ENCODE peak calls at places on chromosome 3, in seven cellular contexts. One of them, this sample, is unnamed.

GRCh38 chr3:129552287-129553050 is 9.5 kb downstream of the H1-8 start:
- DNase-seq in stimulated activated CD4-positive, alpha-beta T cell treated with anti-CD3 and anti-CD28 coated beads, Interleukin-2, amount 100 ng/mL, for 48 hours: no peak
- DNase-seq in iris pigment epithelial cell: no peak
- DNase-seq in right atrium auricular region: no peak
- DNase-seq in psoas muscle: peak
- DNase-seq in ELF-1: peak
- DNase-seq in brain microvascular endothelial cell: no peak
- DNase-seq in this sample: peak

GRCh38 chr3:183378008-183378407 is 50.4 kb downstream of the MCF2L2 start:
- DNase-seq in brain microvascular endothelial cell: no peak
- DNase-seq in ELF-1: no peak
- DNase-seq in iris pigment epithelial cell: no peak
- DNase-seq in right atrium auricular region: no peak
- DNase-seq in psoas muscle: no peak
- DNase-seq in stimulated activated CD4-positive, alpha-beta T cell treated with anti-CD3 and anti-CD28 coated beads, Interleukin-2, amount 100 ng/mL, for 48 hours: no peak
- DNase-seq in this sample: no peak

GRCh38 chr3:171685116-171685895 is 125.0 kb downstream of the PLD1 start:
- DNase-seq in iris pigment epithelial cell: peak
- DNase-seq in stimulated activated CD4-positive, alpha-beta T cell treated with anti-CD3 and anti-CD28 coated beads, Interleukin-2, amount 100 ng/mL, for 48 hours: no peak
- DNase-seq in brain microvascular endothelial cell: peak
- DNase-seq in psoas muscle: no peak
- DNase-seq in ELF-1: no peak
- DNase-seq in right atrium auricular region: no peak
- DNase-seq in this sample: no peak

GRCh38 chr3:23993556-23994246 is 48.6 kb downstream of the NR1D2 start:
- DNase-seq in ELF-1: no peak
- DNase-seq in stimulated activated CD4-positive, alpha-beta T cell treated with anti-CD3 and anti-CD28 coated beads, Interleukin-2, amount 100 ng/mL, for 48 hours: no peak
- DNase-seq in brain microvascular endothelial cell: no peak
- DNase-seq in iris pigment epithelial cell: no peak
- DNase-seq in right atrium auricular region: no peak
- DNase-seq in psoas muscle: no peak
- DNase-seq in this sample: no peak

GRCh38 chr3:32392530-32393302 is 1.1 kb downstream of the CMTM7 start:
- DNase-seq in right atrium auricular region: peak
- DNase-seq in ELF-1: no peak
- DNase-seq in iris pigment epithelial cell: peak
- DNase-seq in psoas muscle: peak
- DNase-seq in stimulated activated CD4-positive, alpha-beta T cell treated with anti-CD3 and anti-CD28 coated beads, Interleukin-2, amount 100 ng/mL, for 48 hours: no peak
- DNase-seq in brain microvascular endothelial cell: peak
- DNase-seq in this sample: no peak

GRCh38 chr3:61601831-61602230 is 40.5 kb downstream of the PTPRG start:
- DNase-seq in brain microvascular endothelial cell: no peak
- DNase-seq in stimulated activated CD4-positive, alpha-beta T cell treated with anti-CD3 and anti-CD28 coated beads, Interleukin-2, amount 100 ng/mL, for 48 hours: no peak
- DNase-seq in iris pigment epithelial cell: no peak
- DNase-seq in ELF-1: peak
- DNase-seq in right atrium auricular region: peak
- DNase-seq in psoas muscle: peak
- DNase-seq in this sample: no peak

GRCh38 chr3:141738636-141739363 is 702 bp downstream of the RNF7 start:
- DNase-seq in psoas muscle: no peak
- DNase-seq in ELF-1: no peak
- DNase-seq in iris pigment epithelial cell: peak
- DNase-seq in brain microvascular endothelial cell: peak
- DNase-seq in stimulated activated CD4-positive, alpha-beta T cell treated with anti-CD3 and anti-CD28 coated beads, Interleukin-2, amount 100 ng/mL, for 48 hours: peak
- DNase-seq in right atrium auricular region: no peak
- DNase-seq in this sample: no peak

GRCh38 chr3:13491206-13491974 is 11.3 kb downstream of the HDAC11 start:
- DNase-seq in stimulated activated CD4-positive, alpha-beta T cell treated with anti-CD3 and anti-CD28 coated beads, Interleukin-2, amount 100 ng/mL, for 48 hours: no peak
- DNase-seq in psoas muscle: no peak
- DNase-seq in brain microvascular endothelial cell: no peak
- DNase-seq in iris pigment epithelial cell: no peak
- DNase-seq in right atrium auricular region: no peak
- DNase-seq in ELF-1: no peak
- DNase-seq in this sample: peak

GRCh38 chr3:182738583-182739514 is 54.5 kb upstream of the ATP11B start:
- DNase-seq in stimulated activated CD4-positive, alpha-beta T cell treated with anti-CD3 and anti-CD28 coated beads, Interleukin-2, amount 100 ng/mL, for 48 hours: no peak
- DNase-seq in ELF-1: peak
- DNase-seq in brain microvascular endothelial cell: no peak
- DNase-seq in right atrium auricular region: peak
- DNase-seq in psoas muscle: no peak
- DNase-seq in iris pigment epithelial cell: peak
- DNase-seq in this sample: no peak

GRCh38 chr3:158539414-158540014 is 31.5 kb upstream of the MLF1 start:
- DNase-seq in stimulated activated CD4-positive, alpha-beta T cell treated with anti-CD3 and anti-CD28 coated beads, Interleukin-2, amount 100 ng/mL, for 48 hours: peak
- DNase-seq in brain microvascular endothelial cell: peak
- DNase-seq in right atrium auricular region: no peak
- DNase-seq in psoas muscle: no peak
- DNase-seq in ELF-1: peak
- DNase-seq in iris pigment epithelial cell: peak
- DNase-seq in this sample: peak

GRCh38 chr3:42682301-42683070 is 2.9 kb upstream of the KLHL40 start:
- DNase-seq in right atrium auricular region: no peak
- DNase-seq in ELF-1: no peak
- DNase-seq in brain microvascular endothelial cell: no peak
- DNase-seq in stimulated activated CD4-positive, alpha-beta T cell treated with anti-CD3 and anti-CD28 coated beads, Interleukin-2, amount 100 ng/mL, for 48 hours: no peak
- DNase-seq in iris pigment epithelial cell: no peak
- DNase-seq in psoas muscle: peak
- DNase-seq in this sample: no peak

GRCh38 chr3:12909710-12910109 is 68.3 kb upstream of the RPL32 start:
- DNase-seq in ELF-1: no peak
- DNase-seq in psoas muscle: no peak
- DNase-seq in brain microvascular endothelial cell: no peak
- DNase-seq in stimulated activated CD4-positive, alpha-beta T cell treated with anti-CD3 and anti-CD28 coated beads, Interleukin-2, amount 100 ng/mL, for 48 hours: no peak
- DNase-seq in iris pigment epithelial cell: no peak
- DNase-seq in right atrium auricular region: no peak
- DNase-seq in this sample: no peak

GRCh38 chr3:130787422-130788068 is 40.9 kb upstream of the PIK3R4 start:
- DNase-seq in brain microvascular endothelial cell: no peak
- DNase-seq in iris pigment epithelial cell: no peak
- DNase-seq in right atrium auricular region: no peak
- DNase-seq in ELF-1: no peak
- DNase-seq in psoas muscle: no peak
- DNase-seq in stimulated activated CD4-positive, alpha-beta T cell treated with anti-CD3 and anti-CD28 coated beads, Interleukin-2, amount 100 ng/mL, for 48 hours: no peak
- DNase-seq in this sample: peak

GRCh38 chr3:38623539-38623938 is 25.9 kb downstream of the SCN5A start:
- DNase-seq in right atrium auricular region: no peak
- DNase-seq in psoas muscle: no peak
- DNase-seq in brain microvascular endothelial cell: no peak
- DNase-seq in ELF-1: peak
- DNase-seq in stimulated activated CD4-positive, alpha-beta T cell treated with anti-CD3 and anti-CD28 coated beads, Interleukin-2, amount 100 ng/mL, for 48 hours: no peak
- DNase-seq in iris pigment epithelial cell: no peak
- DNase-seq in this sample: peak

GRCh38 chr3:71684752-71685151 is 40.5 kb downstream of the EIF4E3 start:
- DNase-seq in stimulated activated CD4-positive, alpha-beta T cell treated with anti-CD3 and anti-CD28 coated beads, Interleukin-2, amount 100 ng/mL, for 48 hours: no peak
- DNase-seq in iris pigment epithelial cell: peak
- DNase-seq in ELF-1: peak
- DNase-seq in brain microvascular endothelial cell: peak
- DNase-seq in right atrium auricular region: no peak
- DNase-seq in psoas muscle: no peak
- DNase-seq in this sample: no peak

GRCh38 chr3:87307805-87308204 is 31.4 kb upstream of the POU1F1 start:
- DNase-seq in stimulated activated CD4-positive, alpha-beta T cell treated with anti-CD3 and anti-CD28 coated beads, Interleukin-2, amount 100 ng/mL, for 48 hours: no peak
- DNase-seq in ELF-1: no peak
- DNase-seq in right atrium auricular region: no peak
- DNase-seq in brain microvascular endothelial cell: no peak
- DNase-seq in psoas muscle: no peak
- DNase-seq in iris pigment epithelial cell: peak
- DNase-seq in this sample: no peak

GRCh38 chr3:58336135-58336882 is 3.6 kb downstream of the PXK start:
- DNase-seq in stimulated activated CD4-positive, alpha-beta T cell treated with anti-CD3 and anti-CD28 coated beads, Interleukin-2, amount 100 ng/mL, for 48 hours: no peak
- DNase-seq in iris pigment epithelial cell: peak
- DNase-seq in right atrium auricular region: no peak
- DNase-seq in ELF-1: no peak
- DNase-seq in brain microvascular endothelial cell: peak
- DNase-seq in psoas muscle: no peak
- DNase-seq in this sample: no peak

GRCh38 chr3:171801738-171802600 is 8.3 kb downstream of the PLD1 start:
- DNase-seq in stimulated activated CD4-positive, alpha-beta T cell treated with anti-CD3 and anti-CD28 coated beads, Interleukin-2, amount 100 ng/mL, for 48 hours: no peak
- DNase-seq in iris pigment epithelial cell: peak
- DNase-seq in ELF-1: no peak
- DNase-seq in right atrium auricular region: no peak
- DNase-seq in psoas muscle: no peak
- DNase-seq in brain microvascular endothelial cell: peak
- DNase-seq in this sample: no peak

GRCh38 chr3:127089487-127090145 is 103.3 kb upstream of the PRR23E start:
- DNase-seq in brain microvascular endothelial cell: no peak
- DNase-seq in stimulated activated CD4-positive, alpha-beta T cell treated with anti-CD3 and anti-CD28 coated beads, Interleukin-2, amount 100 ng/mL, for 48 hours: no peak
- DNase-seq in right atrium auricular region: no peak
- DNase-seq in ELF-1: peak
- DNase-seq in psoas muscle: peak
- DNase-seq in iris pigment epithelial cell: peak
- DNase-seq in this sample: no peak

GRCh38 chr3:43190682-43191081 is 84.8 kb upstream of the POMGNT2 start:
- DNase-seq in right atrium auricular region: no peak
- DNase-seq in psoas muscle: no peak
- DNase-seq in iris pigment epithelial cell: peak
- DNase-seq in brain microvascular endothelial cell: peak
- DNase-seq in stimulated activated CD4-positive, alpha-beta T cell treated with anti-CD3 and anti-CD28 coated beads, Interleukin-2, amount 100 ng/mL, for 48 hours: no peak
- DNase-seq in ELF-1: no peak
- DNase-seq in this sample: no peak

GRCh38 chr3:52193059-52193458 is 4.9 kb upstream of the ALAS1 start:
- DNase-seq in brain microvascular endothelial cell: no peak
- DNase-seq in iris pigment epithelial cell: no peak
- DNase-seq in right atrium auricular region: no peak
- DNase-seq in stimulated activated CD4-positive, alpha-beta T cell treated with anti-CD3 and anti-CD28 coated beads, Interleukin-2, amount 100 ng/mL, for 48 hours: no peak
- DNase-seq in ELF-1: no peak
- DNase-seq in psoas muscle: peak
- DNase-seq in this sample: no peak

GRCh38 chr3:54709785-54710184 is 218.1 kb downstream of the LRTM1 start:
- DNase-seq in iris pigment epithelial cell: no peak
- DNase-seq in psoas muscle: no peak
- DNase-seq in stimulated activated CD4-positive, alpha-beta T cell treated with anti-CD3 and anti-CD28 coated beads, Interleukin-2, amount 100 ng/mL, for 48 hours: no peak
- DNase-seq in right atrium auricular region: no peak
- DNase-seq in ELF-1: no peak
- DNase-seq in brain microvascular endothelial cell: no peak
- DNase-seq in this sample: no peak

GRCh38 chr3:176950743-176951142 is 246.5 kb downstream of the TBL1XR1 start:
- DNase-seq in right atrium auricular region: no peak
- DNase-seq in ELF-1: no peak
- DNase-seq in iris pigment epithelial cell: peak
- DNase-seq in stimulated activated CD4-positive, alpha-beta T cell treated with anti-CD3 and anti-CD28 coated beads, Interleukin-2, amount 100 ng/mL, for 48 hours: no peak
- DNase-seq in psoas muscle: no peak
- DNase-seq in brain microvascular endothelial cell: peak
- DNase-seq in this sample: no peak

GRCh38 chr3:17982211-17982880 is 239.9 kb upstream of the TBC1D5 start:
- DNase-seq in psoas muscle: no peak
- DNase-seq in brain microvascular endothelial cell: no peak
- DNase-seq in right atrium auricular region: no peak
- DNase-seq in iris pigment epithelial cell: no peak
- DNase-seq in ELF-1: no peak
- DNase-seq in stimulated activated CD4-positive, alpha-beta T cell treated with anti-CD3 and anti-CD28 coated beads, Interleukin-2, amount 100 ng/mL, for 48 hours: no peak
- DNase-seq in this sample: no peak

GRCh38 chr3:86772699-86773098 is 218.2 kb downstream of the VGLL3 start:
- DNase-seq in iris pigment epithelial cell: no peak
- DNase-seq in right atrium auricular region: no peak
- DNase-seq in ELF-1: no peak
- DNase-seq in psoas muscle: no peak
- DNase-seq in brain microvascular endothelial cell: no peak
- DNase-seq in stimulated activated CD4-positive, alpha-beta T cell treated with anti-CD3 and anti-CD28 coated beads, Interleukin-2, amount 100 ng/mL, for 48 hours: no peak
- DNase-seq in this sample: no peak

GRCh38 chr3:138406606-138407005 is 27.8 kb upstream of the ESYT3 start:
- DNase-seq in brain microvascular endothelial cell: no peak
- DNase-seq in right atrium auricular region: no peak
- DNase-seq in iris pigment epithelial cell: no peak
- DNase-seq in psoas muscle: no peak
- DNase-seq in stimulated activated CD4-positive, alpha-beta T cell treated with anti-CD3 and anti-CD28 coated beads, Interleukin-2, amount 100 ng/mL, for 48 hours: no peak
- DNase-seq in ELF-1: no peak
- DNase-seq in this sample: peak

GRCh38 chr3:71173421-71173975 is 410.0 kb downstream of the FOXP1 start:
- DNase-seq in brain microvascular endothelial cell: peak
- DNase-seq in stimulated activated CD4-positive, alpha-beta T cell treated with anti-CD3 and anti-CD28 coated beads, Interleukin-2, amount 100 ng/mL, for 48 hours: no peak
- DNase-seq in ELF-1: no peak
- DNase-seq in psoas muscle: no peak
- DNase-seq in right atrium auricular region: no peak
- DNase-seq in iris pigment epithelial cell: peak
- DNase-seq in this sample: no peak

GRCh38 chr3:127473244-127474024 is 117.1 kb downstream of the TPRA1 start:
- DNase-seq in brain microvascular endothelial cell: no peak
- DNase-seq in psoas muscle: no peak
- DNase-seq in right atrium auricular region: no peak
- DNase-seq in iris pigment epithelial cell: no peak
- DNase-seq in stimulated activated CD4-positive, alpha-beta T cell treated with anti-CD3 and anti-CD28 coated beads, Interleukin-2, amount 100 ng/mL, for 48 hours: no peak
- DNase-seq in ELF-1: peak
- DNase-seq in this sample: peak

GRCh38 chr3:194244167-194244566 is 107.0 kb downstream of the CPN2 start:
- DNase-seq in stimulated activated CD4-positive, alpha-beta T cell treated with anti-CD3 and anti-CD28 coated beads, Interleukin-2, amount 100 ng/mL, for 48 hours: no peak
- DNase-seq in iris pigment epithelial cell: no peak
- DNase-seq in ELF-1: no peak
- DNase-seq in psoas muscle: no peak
- DNase-seq in right atrium auricular region: peak
- DNase-seq in brain microvascular endothelial cell: no peak
- DNase-seq in this sample: peak

GRCh38 chr3:10142707-10143560 is 1.4 kb downstream of the VHL start:
- DNase-seq in right atrium auricular region: no peak
- DNase-seq in brain microvascular endothelial cell: no peak
- DNase-seq in stimulated activated CD4-positive, alpha-beta T cell treated with anti-CD3 and anti-CD28 coated beads, Interleukin-2, amount 100 ng/mL, for 48 hours: no peak
- DNase-seq in psoas muscle: no peak
- DNase-seq in ELF-1: peak
- DNase-seq in iris pigment epithelial cell: peak
- DNase-seq in this sample: peak

This sample was measured in endodermal cell.